ENCODE peak calls at places on chromosomes 7 and 10, in ten cellular contexts. A, Y, P, W, L, H, Q, C, B and S are unnamed samples.

GRCh38 chr7:140857048-140857447 is 67.7 kb downstream of the BRAF start:
- DNase-seq in H (no peak), Q (no peak), Y (no peak), L (no peak), B (no peak), P (no peak), W (no peak), C (peak; percentile 10), A (no peak), S (no peak)

GRCh38 chr10:2917926-2918325 is 149.4 kb upstream of the PFKP start:
- DNase-seq in Q (no peak), A (no peak), L (no peak), P (no peak), Y (no peak), W (no peak), B (no peak), H (no peak), C (no peak), S (no peak)

GRCh38 chr7:36236073-36236472 is 83.0 kb downstream of the EEPD1 start:
- DNase-seq in B (no peak), H (no peak), W (no peak), Q (no peak), C (no peak), A (no peak), L (no peak), P (no peak), Y (no peak), S (no peak)

GRCh38 chr10:17062009-17062408 is 67.6 kb downstream of the CUBN start:
- DNase-seq in P (peak; percentile 50), W (no peak), B (no peak), H (no peak), A (no peak), C (peak; percentile 90), L (no peak), Q (no peak), Y (no peak), S (no peak)

GRCh38 chr10:106043833-106044232 is 1120.7 kb downstream of the SORCS1 start:
- DNase-seq in H (no peak), W (no peak), B (no peak), Y (no peak), P (no peak), Q (no peak), C (peak; percentile 2), A (no peak), L (no peak), S (no peak)

GRCh38 chr10:12235796-12236195 is 39.8 kb downstream of the CDC123 start:
- DNase-seq in P (no peak), C (peak; percentile 63), L (no peak), Y (no peak), B (no peak), W (no peak), H (no peak), A (no peak), Q (no peak), S (peak; percentile 33)

GRCh38 chr7:78148166-78148894 is 349.8 kb downstream of the PHTF2 start:
- DNase-seq in B (no peak), L (peak; percentile 24), W (no peak), Y (no peak), P (no peak), C (peak; percentile 41), Q (no peak), A (no peak), H (no peak), S (no peak)

GRCh38 chr10:65231148-65231547 is 1694.7 kb upstream of the LRRTM3 start:
- DNase-seq in C (no peak), P (no peak), A (no peak), H (no peak), Y (no peak), W (no peak), Q (no peak), B (no peak), L (no peak), S (no peak)

GRCh38 chr10:35637456-35637855 is 4.6 kb downstream of the FZD8 start:
- DNase-seq in Y (no peak), P (no peak), A (no peak), L (no peak), Q (no peak), W (no peak), C (no peak), H (no peak), B (no peak), S (no peak)

GRCh38 chr7:18117482-18117881 is 89.8 kb upstream of the PRPS1L1 start:
- DNase-seq in Y (no peak), H (no peak), Q (no peak), B (no peak), A (no peak), C (peak; percentile 59), L (no peak), W (no peak), P (no peak), S (peak; percentile 18)

GRCh38 chr10:623039-623438 is 66.4 kb downstream of the DIP2C start:
- DNase-seq in P (no peak), B (no peak), Q (peak; percentile 47), Y (no peak), H (no peak), L (no peak), W (no peak), A (peak; percentile 46), C (no peak), S (no peak)

GRCh38 chr10:21292763-21293517 is 232.5 kb downstream of the SKIDA1 start:
- DNase-seq in B (peak; percentile 13), H (peak; percentile 76), C (peak; percentile 98), Y (no peak), Q (no peak), A (no peak), P (peak; percentile 95), W (peak; percentile 67), L (peak; percentile 87), S (peak; percentile 58)

GRCh38 chr7:118080947-118081346 is 103.0 kb upstream of the LSM8 start:
- DNase-seq in P (peak; percentile 69), Q (no peak), C (peak; percentile 81), L (no peak), A (no peak), B (no peak), H (no peak), W (peak; percentile 38), Y (no peak), S (no peak)

GRCh38 chr7:400901-401485 is 111.0 kb downstream of the FOXL3 start:
- DNase-seq in Q (peak; percentile 30), L (no peak), H (peak; percentile 33), Y (peak; percentile 19), P (no peak), C (no peak), W (no peak), B (peak; percentile 5), A (no peak), S (no peak)
- H3K27ac ChIP-seq in Q (no peak overlapping the region), L (no peak overlapping the region), H (no peak overlapping the region), Y (no peak overlapping the region), P (no peak overlapping the region), C (no peak overlapping the region), W (no peak overlapping the region), B (no peak overlapping the region), A (no peak overlapping the region), S (no peak overlapping the region)

DNA sequence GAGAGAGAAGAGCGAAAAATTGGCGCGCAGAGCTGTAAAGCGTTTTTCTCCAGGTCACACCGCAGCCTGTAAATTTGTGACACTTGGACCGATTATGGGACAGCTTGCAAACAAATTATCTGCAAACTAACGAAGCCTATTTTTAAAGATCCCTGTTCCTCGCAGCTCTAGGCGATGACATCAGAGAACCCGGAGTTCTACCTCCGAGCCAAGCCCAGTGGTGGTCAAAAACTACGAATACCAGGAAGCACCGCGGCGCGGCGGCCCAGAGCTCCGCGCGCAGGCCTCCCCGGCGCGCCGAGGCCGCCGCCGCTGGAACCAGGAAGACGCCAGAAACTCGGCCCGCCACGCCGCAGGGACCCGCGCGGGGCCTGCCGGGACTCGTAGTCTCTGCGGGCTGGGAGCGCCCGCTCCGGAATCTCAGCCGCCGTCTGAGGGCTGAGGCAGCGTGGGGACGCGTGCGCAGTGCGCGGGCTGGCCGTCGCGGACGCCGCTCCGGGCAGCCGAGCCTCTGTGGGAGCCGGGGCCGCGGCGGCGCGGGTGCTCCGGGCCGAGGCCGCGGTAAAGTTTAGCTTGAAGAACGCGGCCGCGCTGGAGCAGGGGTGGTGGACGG is at the start of gene PLEKHA1:
- DNase-seq in B (peak; percentile 95), P (peak; percentile 88), Y (peak; percentile 96), L (peak; percentile 94), C (peak; percentile 91), H (peak; percentile 98), A (peak; percentile 97), Q (peak; percentile 98), W (peak; percentile 96), S (peak; percentile 96)
- TF ChIP-seq POLR2A in B (no peak), P (no peak), Y (no peak), L (peak; percentile 90), C (no peak), H (no peak), A (peak; percentile 88), Q (no peak), W (peak; percentile 96), S (peak; percentile 33)

DNA sequence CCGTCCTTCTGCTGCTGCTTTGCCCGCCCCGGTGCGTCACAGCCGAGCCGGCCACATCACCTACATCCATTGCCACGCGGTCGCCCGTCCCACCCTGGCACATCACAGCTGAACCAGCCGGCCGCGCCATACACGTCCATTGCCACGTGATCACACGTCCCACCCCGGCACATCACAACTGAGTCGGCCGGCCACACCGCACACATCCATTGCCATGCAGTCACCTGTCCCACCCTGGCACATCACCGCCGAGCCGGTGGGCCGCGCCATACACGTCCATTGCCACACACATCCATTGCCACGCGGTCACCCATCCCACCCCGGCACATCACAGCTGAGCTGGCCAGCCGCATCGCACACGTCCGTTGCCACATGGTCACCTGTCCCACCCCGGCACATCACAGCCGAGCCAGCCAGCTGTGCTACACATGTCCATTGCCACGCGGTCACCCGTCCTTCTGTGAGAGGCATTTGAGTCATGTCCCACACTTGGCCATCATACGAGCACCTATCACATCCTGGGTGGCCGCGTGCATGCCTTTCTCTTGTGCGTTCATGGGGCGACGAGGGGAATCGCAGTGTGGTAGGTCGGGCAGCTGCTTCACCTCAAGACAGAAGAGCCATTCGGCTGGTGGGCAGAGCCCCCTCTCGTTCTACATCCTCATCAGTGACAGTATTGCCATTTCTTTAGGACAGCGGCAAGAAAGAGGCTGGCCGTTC is 58.6 kb downstream of the JAKMIP3 start:
- DNase-seq in P (no peak), Y (no peak), W (no peak), Q (peak; percentile 72), C (no peak), H (peak; percentile 44), L (no peak), B (no peak), A (peak; percentile 48), S (no peak)
- H3K27me3 ChIP-seq in P (peaks cover 4% of the 10 kb centered on the region), Y (peaks cover 5% of the 10 kb centered on the region), W (no peaks in the 10 kb centered on the region), Q (no peaks in the 10 kb centered on the region), C (peaks cover 12% of the 10 kb centered on the region), H (no peaks in the 10 kb centered on the region), L (no peaks in the 10 kb centered on the region), B (no peaks in the 10 kb centered on the region), A (no peaks in the 10 kb centered on the region), S (no peaks in the 10 kb centered on the region)

GRCh38 chr10:71210031-71210871 is 2.1 kb upstream of the UNC5B start:
- DNase-seq in P (no peak), H (no peak), C (no peak), B (no peak), L (no peak), Y (peak; percentile 20), A (no peak), W (no peak), Q (peak; percentile 49), S (no peak)
- H3K27ac ChIP-seq in P (no peak overlapping the region), H (no peak overlapping the region), C (no peak overlapping the region), B (no peak overlapping the region), L (no peak overlapping the region), Y (no peak overlapping the region), A (no peak overlapping the region), W (no peak overlapping the region), Q (no peak overlapping the region), S (no peak overlapping the region)